ENCODE peak calls at places on chromosomes 2 and 18, in four cellular contexts. P is BJ, Y is AG04449, B is left ventricle myocardium inferior. N is an unnamed sample.

GRCh38 chr2:234974501-234975385 is 22.9 kb downstream of the SH3BP4 start:
- DNase-seq in P (no peak), B (no peak), Y (no peak), N (no peak)

GRCh38 chr18:48164701-48165100 is 234.2 kb upstream of the SMAD2 start:
- DNase-seq in Y (no peak), P (no peak), B (no peak), N (no peak)

GRCh38 chr2:154532763-154533162 is 165.7 kb upstream of the KCNJ3 start:
- DNase-seq in Y (no peak), P (no peak), B (no peak), N (no peak)

GRCh38 chr18:10518595-10519273 is 7.1 kb upstream of the NAPG start:
- DNase-seq in B (peak; percentile 53), P (no peak), Y (no peak), N (no peak)

GRCh38 chr2:240227538-240228428 is 87.3 kb upstream of the OTOS start:
- DNase-seq in Y (no peak), B (no peak), P (no peak), N (no peak)

GRCh38 chr2:231476920-231477319 is 12.6 kb upstream of the NCL start:
- DNase-seq in B (no peak), P (no peak), Y (no peak), N (no peak)

GRCh38 chr2:38174646-38175096 is 98.7 kb upstream of the CYP1B1 start:
- DNase-seq in Y (peak; percentile 98), P (peak; percentile 92), B (no peak), N (no peak)

GRCh38 chr2:58688813-58689212 is 447.7 kb upstream of the FANCL start:
- DNase-seq in P (no peak), Y (no peak), B (no peak), N (no peak)

GRCh38 chr2:226761195-226761583 is 38.4 kb downstream of the IRS1 start:
- DNase-seq in B (no peak), Y (no peak), P (no peak), N (no peak)

GRCh38 chr2:28896906-28897305 is 2.4 kb downstream of the WDR43 start:
- DNase-seq in B (no peak), Y (no peak), P (peak; percentile 32), N (no peak)

GRCh38 chr2:164910091-164910899 is 45.0 kb downstream of the SLC38A11 start:
- DNase-seq in Y (no peak), B (no peak), P (no peak), N (no peak)

GRCh38 chr2:237134831-237135230 is 49.1 kb downstream of the COPS8 start:
- DNase-seq in B (no peak), P (no peak), Y (no peak), N (no peak)

GRCh38 chr2:237134321-237134720 is 48.6 kb downstream of the COPS8 start:
- DNase-seq in P (no peak), Y (no peak), B (no peak), N (no peak)

GRCh38 chr2:237131749-237132148 is 46.1 kb downstream of the COPS8 start:
- DNase-seq in Y (no peak), P (no peak), B (no peak), N (peak; percentile 1)

GRCh38 chr2:237130562-237131421 is 45.1 kb downstream of the COPS8 start:
- DNase-seq in B (no peak), P (no peak), Y (no peak), N (peak; percentile 0)

GRCh38 chr2:237132799-237133198 is 47.1 kb downstream of the COPS8 start:
- DNase-seq in P (no peak), Y (no peak), B (no peak), N (no peak)
- TF ChIP-seq CTCF in P (peak; percentile 15), Y (no peak), B (peak; percentile 35), N (peak; percentile 35)

GRCh38 chr2:30055548-30055947 is 91.3 kb upstream of the YPEL5 start:
- DNase-seq in B (no peak), Y (no peak), P (no peak), N (no peak)
- TF ChIP-seq CTCF in B (no peak), Y (no peak), P (no peak), N (no peak)

DNA sequence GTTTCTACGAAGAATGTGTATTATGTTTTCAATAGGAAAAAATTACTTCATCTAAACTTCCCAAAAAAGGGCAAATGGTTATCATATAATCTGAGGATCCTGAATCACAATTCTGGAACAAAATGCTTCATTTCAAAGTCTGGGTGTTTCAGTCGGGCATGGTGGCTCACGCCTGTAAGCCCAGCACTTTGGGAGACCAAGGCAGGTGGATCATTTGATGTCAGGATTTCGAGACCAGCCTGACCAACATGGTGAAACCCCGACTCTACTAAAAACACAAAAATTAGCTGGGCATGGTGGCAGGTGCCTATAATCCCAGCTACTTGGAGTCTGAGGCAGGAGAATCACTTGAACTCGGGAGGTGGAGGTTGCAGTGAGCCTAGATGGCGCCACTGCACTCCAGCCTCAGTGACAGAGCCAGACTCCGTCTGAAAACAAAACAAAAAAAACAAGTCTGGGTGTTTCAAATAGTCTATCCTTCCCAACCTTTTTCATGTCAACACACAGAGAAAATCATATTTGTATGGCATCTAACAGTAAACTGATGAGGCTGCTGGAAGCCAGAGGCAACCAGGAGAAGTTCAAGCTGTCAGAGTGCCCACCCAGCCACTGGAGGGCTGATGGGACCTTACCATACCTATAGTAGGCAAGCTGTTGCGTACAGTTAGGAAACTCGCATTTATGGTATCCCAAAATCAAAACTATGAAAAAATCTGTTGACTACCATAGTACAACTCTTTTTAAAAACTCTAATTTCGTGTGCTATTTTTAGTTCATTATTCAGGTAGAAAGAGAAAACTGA is 14.6 kb downstream of the NBAS start:
- DNase-seq in Y (no peak), P (no peak), B (no peak), N (no peak)
- TF ChIP-seq CTCF in Y (no peak), P (no peak), B (no peak), N (no peak)

GRCh38 chr18:74896390-74896991 is 298.8 kb downstream of the ZNF407 start:
- DNase-seq in Y (no peak), B (no peak), P (no peak), N (peak; percentile 21)
- TF ChIP-seq CTCF in Y (no peak), B (peak; percentile 72), P (peak; percentile 26), N (peak; percentile 58)

DNA sequence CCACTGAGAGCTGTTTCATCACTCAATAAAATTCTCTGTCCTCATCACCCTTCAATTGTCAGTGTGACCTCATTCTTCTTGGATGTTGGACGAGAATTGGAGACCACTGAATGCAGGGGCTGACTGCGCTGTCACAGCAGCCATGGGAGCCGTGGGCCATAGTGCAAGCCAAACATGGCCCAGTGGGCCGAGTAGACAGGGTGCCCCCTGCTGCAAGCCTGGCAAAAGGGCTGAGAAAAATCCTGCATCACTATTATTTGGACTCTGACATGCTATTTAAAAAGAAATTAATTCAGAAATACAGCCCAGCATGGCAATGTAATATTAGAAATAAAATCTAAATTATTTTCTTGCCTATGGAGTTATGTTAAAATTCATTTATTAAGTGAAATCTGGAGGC is 67.8 kb upstream of the FAM98A start:
- DNase-seq in B (no peak), P (no peak), Y (no peak), N (no peak)
- TF ChIP-seq CTCF in B (no peak), P (no peak), Y (no peak), N (no peak)

GRCh38 chr18:23302514-23302851 is 150.6 kb upstream of the RIOK3 start:
- DNase-seq in B (no peak), P (no peak), Y (no peak), N (no peak)
- TF ChIP-seq CTCF in B (no peak), P (no peak), Y (no peak), N (no peak)

DNA sequence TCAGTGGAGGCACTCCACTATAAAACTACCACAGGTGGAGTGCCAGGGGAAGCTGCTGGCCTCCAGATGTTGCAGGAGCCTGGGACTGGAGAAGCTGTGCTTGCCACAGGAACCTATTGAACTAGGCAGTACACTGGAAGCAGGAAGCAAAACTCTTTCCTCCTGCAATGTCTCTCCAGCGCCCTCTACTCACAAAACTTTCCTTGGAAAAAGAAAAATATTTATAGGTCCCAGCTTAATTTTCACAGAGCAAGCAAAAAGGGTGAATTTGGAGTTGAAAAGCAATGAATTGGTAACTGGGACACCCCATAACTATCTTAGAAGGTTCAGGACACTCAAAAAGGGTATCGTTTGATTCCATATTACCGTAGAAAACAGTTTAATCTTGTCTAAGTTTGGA is 33.2 kb upstream of the REEP1 start:
- DNase-seq in B (no peak), P (no peak), Y (no peak), N (no peak)
- TF ChIP-seq CTCF in B (no peak), P (no peak), Y (no peak), N (no peak)

N was measured in GM10248.